ENCODE peak calls at places on chromosomes 1 and 21, in nine cellular contexts. One of them, this sample, is unnamed.

GRCh38 chr1:209435654-209436566 is 147.6 kb upstream of the CAMK1G start:
- DNase-seq in left lung: peak; percentile 56
- DNase-seq in endothelial cell: peak; percentile 90
- DNase-seq in tibial artery: peak; percentile 54
- DNase-seq in AG09309: peak; percentile 46
- DNase-seq in RWPE2: no peak
- DNase-seq in Calu3: peak; percentile 94
- DNase-seq in HFFc6: peak; percentile 80
- DNase-seq in esophagus muscularis mucosa: no peak
- DNase-seq in this sample: peak; percentile 96

GRCh38 chr1:61851849-61852692 is 109.8 kb downstream of the PATJ start:
- DNase-seq in HFFc6: peak; percentile 73
- DNase-seq in tibial artery: no peak
- DNase-seq in AG09309: peak; percentile 41
- DNase-seq in RWPE2: no peak
- DNase-seq in left lung: no peak
- DNase-seq in esophagus muscularis mucosa: no peak
- DNase-seq in endothelial cell: peak; percentile 19
- DNase-seq in Calu3: peak; percentile 20
- DNase-seq in this sample: no peak

GRCh38 chr1:11374748-11375110 is 101.7 kb downstream of the UBIAD1 start:
- DNase-seq in endothelial cell: no peak
- DNase-seq in esophagus muscularis mucosa: no peak
- DNase-seq in HFFc6: no peak
- DNase-seq in AG09309: no peak
- DNase-seq in RWPE2: no peak
- DNase-seq in tibial artery: no peak
- DNase-seq in left lung: no peak
- DNase-seq in Calu3: no peak
- DNase-seq in this sample: no peak

GRCh38 chr1:79005945-79006344 is 585 bp downstream of the ADGRL4 start:
- DNase-seq in left lung: no peak
- DNase-seq in endothelial cell: no peak
- DNase-seq in RWPE2: no peak
- DNase-seq in HFFc6: peak; percentile 6
- DNase-seq in tibial artery: no peak
- DNase-seq in AG09309: no peak
- DNase-seq in esophagus muscularis mucosa: no peak
- DNase-seq in Calu3: no peak
- DNase-seq in this sample: no peak

GRCh38 chr1:115463347-115463746 is 125.3 kb upstream of the NGF start:
- DNase-seq in AG09309: no peak
- DNase-seq in RWPE2: no peak
- DNase-seq in tibial artery: no peak
- DNase-seq in left lung: no peak
- DNase-seq in endothelial cell: no peak
- DNase-seq in Calu3: peak; percentile 24
- DNase-seq in HFFc6: no peak
- DNase-seq in esophagus muscularis mucosa: no peak
- DNase-seq in this sample: no peak

GRCh38 chr1:228362141-228362883 is 44.3 kb downstream of the TRIM11 start:
- DNase-seq in AG09309: no peak
- DNase-seq in esophagus muscularis mucosa: no peak
- DNase-seq in HFFc6: no peak
- DNase-seq in Calu3: no peak
- DNase-seq in endothelial cell: no peak
- DNase-seq in RWPE2: peak; percentile 30
- DNase-seq in left lung: no peak
- DNase-seq in tibial artery: no peak
- DNase-seq in this sample: peak; percentile 14

GRCh38 chr1:201176931-201177330 is 13.7 kb upstream of the IGFN1 start:
- DNase-seq in esophagus muscularis mucosa: no peak
- DNase-seq in AG09309: no peak
- DNase-seq in HFFc6: peak; percentile 52
- DNase-seq in RWPE2: no peak
- DNase-seq in tibial artery: no peak
- DNase-seq in left lung: no peak
- DNase-seq in Calu3: no peak
- DNase-seq in endothelial cell: no peak
- DNase-seq in this sample: no peak

GRCh38 chr21:34029724-34030528 is 43.5 kb upstream of the MRPS6 start:
- DNase-seq in tibial artery: no peak
- DNase-seq in Calu3: peak; percentile 19
- DNase-seq in RWPE2: peak; percentile 68
- DNase-seq in esophagus muscularis mucosa: no peak
- DNase-seq in left lung: no peak
- DNase-seq in AG09309: no peak
- DNase-seq in HFFc6: peak; percentile 75
- DNase-seq in endothelial cell: peak; percentile 49
- DNase-seq in this sample: peak; percentile 33

GRCh38 chr1:30903343-30904034 is 5.1 kb downstream of the SDC3 start:
- DNase-seq in RWPE2: peak; percentile 19
- DNase-seq in endothelial cell: no peak
- DNase-seq in left lung: no peak
- DNase-seq in HFFc6: no peak
- DNase-seq in tibial artery: no peak
- DNase-seq in AG09309: no peak
- DNase-seq in esophagus muscularis mucosa: no peak
- DNase-seq in Calu3: no peak
- DNase-seq in this sample: no peak

GRCh38 chr1:63575340-63575826 is 17.8 kb upstream of the PGM1 start:
- DNase-seq in endothelial cell: no peak
- DNase-seq in RWPE2: no peak
- DNase-seq in left lung: no peak
- DNase-seq in AG09309: no peak
- DNase-seq in esophagus muscularis mucosa: no peak
- DNase-seq in HFFc6: peak; percentile 11
- DNase-seq in tibial artery: no peak
- DNase-seq in Calu3: peak; percentile 35
- DNase-seq in this sample: no peak

GRCh38 chr1:37739222-37739621 is 25.7 kb downstream of the EPHA10 start:
- DNase-seq in tibial artery: no peak
- DNase-seq in Calu3: peak; percentile 57
- DNase-seq in left lung: no peak
- DNase-seq in AG09309: no peak
- DNase-seq in endothelial cell: no peak
- DNase-seq in HFFc6: no peak
- DNase-seq in esophagus muscularis mucosa: no peak
- DNase-seq in RWPE2: no peak
- DNase-seq in this sample: no peak

GRCh38 chr1:243658596-243659105 is 191.4 kb downstream of the AKT3 start:
- DNase-seq in left lung: no peak
- DNase-seq in Calu3: no peak
- DNase-seq in tibial artery: no peak
- DNase-seq in esophagus muscularis mucosa: no peak
- DNase-seq in endothelial cell: no peak
- DNase-seq in RWPE2: no peak
- DNase-seq in HFFc6: no peak
- DNase-seq in AG09309: no peak
- DNase-seq in this sample: no peak

GRCh38 chr1:33349081-33349759 is 28.3 kb upstream of the A3GALT2 start:
- DNase-seq in AG09309: no peak
- DNase-seq in tibial artery: no peak
- DNase-seq in endothelial cell: no peak
- DNase-seq in Calu3: peak; percentile 41
- DNase-seq in esophagus muscularis mucosa: no peak
- DNase-seq in HFFc6: no peak
- DNase-seq in left lung: peak; percentile 59
- DNase-seq in RWPE2: no peak
- DNase-seq in this sample: peak; percentile 58

GRCh38 chr1:67840449-67840848 is 7.2 kb upstream of the GNG12 start:
- DNase-seq in AG09309: peak; percentile 75
- DNase-seq in tibial artery: no peak
- DNase-seq in esophagus muscularis mucosa: no peak
- DNase-seq in Calu3: no peak
- DNase-seq in HFFc6: peak; percentile 83
- DNase-seq in endothelial cell: no peak
- DNase-seq in RWPE2: no peak
- DNase-seq in left lung: no peak
- DNase-seq in this sample: no peak

GRCh38 chr1:92708368-92708950 is 76.4 kb downstream of the EVI5 start:
- DNase-seq in left lung: no peak
- DNase-seq in RWPE2: no peak
- DNase-seq in tibial artery: no peak
- DNase-seq in HFFc6: no peak
- DNase-seq in endothelial cell: no peak
- DNase-seq in AG09309: no peak
- DNase-seq in esophagus muscularis mucosa: no peak
- DNase-seq in Calu3: no peak
- DNase-seq in this sample: no peak

GRCh38 chr1:59565611-59566410 is 248.9 kb upstream of the HOOK1 start:
- DNase-seq in AG09309: peak; percentile 96
- DNase-seq in Calu3: no peak
- DNase-seq in esophagus muscularis mucosa: no peak
- DNase-seq in HFFc6: peak; percentile 70
- DNase-seq in tibial artery: no peak
- DNase-seq in endothelial cell: no peak
- DNase-seq in left lung: no peak
- DNase-seq in RWPE2: no peak
- DNase-seq in this sample: no peak

GRCh38 chr1:2494323-2494693 is 18.2 kb downstream of the PLCH2 start:
- DNase-seq in tibial artery: no peak
- DNase-seq in left lung: no peak
- DNase-seq in Calu3: no peak
- DNase-seq in AG09309: peak; percentile 85
- DNase-seq in HFFc6: peak; percentile 80
- DNase-seq in RWPE2: peak; percentile 94
- DNase-seq in esophagus muscularis mucosa: no peak
- DNase-seq in endothelial cell: no peak
- DNase-seq in this sample: no peak

GRCh38 chr1:162633327-162633762 is 1.1 kb downstream of the DDR2 start:
- DNase-seq in esophagus muscularis mucosa: no peak
- DNase-seq in Calu3: no peak
- DNase-seq in HFFc6: peak; percentile 44
- DNase-seq in AG09309: no peak
- DNase-seq in tibial artery: peak; percentile 43
- DNase-seq in left lung: no peak
- DNase-seq in endothelial cell: no peak
- DNase-seq in RWPE2: no peak
- DNase-seq in this sample: no peak
- TF ChIP-seq CTCF in esophagus muscularis mucosa: no peak
- TF ChIP-seq CTCF in Calu3: no peak
- TF ChIP-seq CTCF in HFFc6: peak; percentile 48
- TF ChIP-seq CTCF in AG09309: peak; percentile 27
- TF ChIP-seq CTCF in tibial artery: no peak
- TF ChIP-seq CTCF in left lung: no peak
- TF ChIP-seq CTCF in endothelial cell: no peak
- TF ChIP-seq CTCF in RWPE2: no peak
- TF ChIP-seq CTCF in this sample: no peak

GRCh38 chr1:64744492-64745180 is at the start of gene RAVER2:
- DNase-seq in tibial artery: peak; percentile 54
- DNase-seq in HFFc6: peak; percentile 9
- DNase-seq in Calu3: peak; percentile 80
- DNase-seq in esophagus muscularis mucosa: no peak
- DNase-seq in RWPE2: peak; percentile 76
- DNase-seq in endothelial cell: peak; percentile 78
- DNase-seq in left lung: peak; percentile 82
- DNase-seq in AG09309: no peak
- DNase-seq in this sample: peak; percentile 82
- TF ChIP-seq CTCF in tibial artery: no peak
- TF ChIP-seq CTCF in HFFc6: peak; percentile 60
- TF ChIP-seq CTCF in Calu3: peak; percentile 56
- TF ChIP-seq CTCF in esophagus muscularis mucosa: peak; percentile 45
- TF ChIP-seq CTCF in RWPE2: peak; percentile 70
- TF ChIP-seq CTCF in endothelial cell: no peak
- TF ChIP-seq CTCF in left lung: peak; percentile 17
- TF ChIP-seq CTCF in AG09309: peak; percentile 59
- TF ChIP-seq CTCF in this sample: no peak

GRCh38 chr1:181443231-181443853 is 40.0 kb upstream of the CACNA1E start:
- DNase-seq in endothelial cell: no peak
- DNase-seq in Calu3: no peak
- DNase-seq in HFFc6: no peak
- DNase-seq in AG09309: no peak
- DNase-seq in esophagus muscularis mucosa: peak; percentile 68
- DNase-seq in tibial artery: no peak
- DNase-seq in left lung: no peak
- DNase-seq in RWPE2: no peak
- DNase-seq in this sample: no peak

GRCh38 chr1:181448461-181448860 is 34.9 kb upstream of the CACNA1E start:
- DNase-seq in endothelial cell: no peak
- DNase-seq in AG09309: no peak
- DNase-seq in esophagus muscularis mucosa: no peak
- DNase-seq in tibial artery: no peak
- DNase-seq in HFFc6: no peak
- DNase-seq in left lung: no peak
- DNase-seq in RWPE2: no peak
- DNase-seq in Calu3: no peak
- DNase-seq in this sample: no peak

GRCh38 chr1:181442181-181442525 is 41.2 kb upstream of the CACNA1E start:
- DNase-seq in left lung: no peak
- DNase-seq in tibial artery: no peak
- DNase-seq in Calu3: no peak
- DNase-seq in endothelial cell: no peak
- DNase-seq in RWPE2: no peak
- DNase-seq in HFFc6: no peak
- DNase-seq in esophagus muscularis mucosa: no peak
- DNase-seq in AG09309: no peak
- DNase-seq in this sample: no peak

GRCh38 chr1:181440510-181440909 is 42.8 kb upstream of the CACNA1E start:
- DNase-seq in HFFc6: no peak
- DNase-seq in AG09309: no peak
- DNase-seq in endothelial cell: no peak
- DNase-seq in esophagus muscularis mucosa: peak; percentile 34
- DNase-seq in RWPE2: no peak
- DNase-seq in Calu3: no peak
- DNase-seq in left lung: no peak
- DNase-seq in tibial artery: no peak
- DNase-seq in this sample: no peak

GRCh38 chr1:181445436-181445835 is 37.9 kb upstream of the CACNA1E start:
- DNase-seq in Calu3: no peak
- DNase-seq in esophagus muscularis mucosa: no peak
- DNase-seq in HFFc6: no peak
- DNase-seq in AG09309: no peak
- DNase-seq in endothelial cell: no peak
- DNase-seq in RWPE2: no peak
- DNase-seq in tibial artery: no peak
- DNase-seq in left lung: no peak
- DNase-seq in this sample: no peak
- TF ChIP-seq CTCF in Calu3: no peak
- TF ChIP-seq CTCF in esophagus muscularis mucosa: no peak
- TF ChIP-seq CTCF in HFFc6: no peak
- TF ChIP-seq CTCF in AG09309: no peak
- TF ChIP-seq CTCF in endothelial cell: no peak
- TF ChIP-seq CTCF in RWPE2: no peak
- TF ChIP-seq CTCF in tibial artery: no peak
- TF ChIP-seq CTCF in left lung: no peak
- TF ChIP-seq CTCF in this sample: no peak

DNA sequence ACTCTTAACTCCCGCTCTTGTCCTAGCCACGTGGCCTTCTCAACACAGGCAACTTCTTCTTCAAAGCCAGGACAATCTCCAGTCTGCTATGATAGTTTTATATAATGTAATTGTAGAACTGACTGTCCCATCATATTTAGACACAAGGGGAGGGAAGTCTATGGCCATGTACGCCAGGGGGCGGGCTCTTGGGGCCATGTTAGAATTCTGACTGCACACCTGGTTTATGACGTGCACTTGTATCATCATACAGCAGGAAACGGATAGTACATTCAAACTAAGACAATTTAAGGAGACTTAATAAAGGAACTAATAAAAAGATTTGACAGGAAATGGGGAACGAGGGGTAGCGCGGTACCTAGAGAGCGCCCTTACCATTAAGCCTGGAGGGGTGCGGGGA is 21.5 kb downstream of the DMRTB1 start:
- DNase-seq in RWPE2: no peak
- DNase-seq in Calu3: no peak
- DNase-seq in AG09309: no peak
- DNase-seq in endothelial cell: no peak
- DNase-seq in tibial artery: no peak
- DNase-seq in esophagus muscularis mucosa: no peak
- DNase-seq in HFFc6: no peak
- DNase-seq in left lung: no peak
- DNase-seq in this sample: no peak
- TF ChIP-seq CTCF in RWPE2: no peak
- TF ChIP-seq CTCF in Calu3: no peak
- TF ChIP-seq CTCF in AG09309: no peak
- TF ChIP-seq CTCF in endothelial cell: no peak
- TF ChIP-seq CTCF in tibial artery: no peak
- TF ChIP-seq CTCF in esophagus muscularis mucosa: no peak
- TF ChIP-seq CTCF in HFFc6: peak; percentile 45
- TF ChIP-seq CTCF in left lung: no peak
- TF ChIP-seq CTCF in this sample: no peak